ENCODE peak calls at places on chromosomes 11 and 22, in nine cellular contexts. Z is stimulated activated effector memory CD8-positive, alpha-beta T cell treated with anti-CD3 and anti-CD28 coated beads, Interleukin-12 subunit alpha, Interleukin-12 subunit beta, amount 100 ng/mL, for 72 hours; V is LHCN-M2; Q is transverse colon; F is uterus; H is GM23248; I is GM12865; S is H4; C is WTC11. U is an unnamed sample.

GRCh38 chr22:42655693-42656092 is 6.5 kb upstream of the CYB5R3 start:
- DNase-seq in Z (no peak), V (no peak), Q (peak; percentile 46), F (no peak), H (no peak), I (peak; percentile 92), S (no peak), C (no peak), U (no peak)

GRCh38 chr22:41449321-41449720 is 2.7 kb upstream of the TOB2 start:
- DNase-seq in Z (no peak), V (no peak), Q (no peak), F (no peak), H (peak; percentile 32), I (peak; percentile 20), S (no peak), C (no peak), U (no peak)

GRCh38 chr11:86981777-86982540 is 26.8 kb upstream of the FZD4 start:
- DNase-seq in Z (no peak), V (no peak), Q (no peak), F (no peak), H (no peak), I (no peak), S (no peak), C (no peak), U (no peak)

GRCh38 chr11:71940561-71941219 is 11.8 kb downstream of the RNF121 start:
- DNase-seq in Z (no peak), V (no peak), Q (no peak), F (no peak), H (peak; percentile 30), I (no peak), S (no peak), C (no peak), U (no peak)

GRCh38 chr11:30567148-30567547 is 19.0 kb downstream of the MPPED2 start:
- DNase-seq in Z (no peak), V (no peak), Q (no peak), F (no peak), H (no peak), I (no peak), S (no peak), C (no peak), U (no peak)

GRCh38 chr11:125517116-125517804 is 21.2 kb upstream of the FEZ1 start:
- DNase-seq in Z (no peak), V (peak; percentile 75), Q (no peak), F (peak; percentile 42), H (peak; percentile 49), I (peak; percentile 64), S (peak; percentile 83), C (peak; percentile 84), U (no peak)

GRCh38 chr11:116244889-116245288 is 527.9 kb downstream of the BUD13 start:
- DNase-seq in Z (no peak), V (no peak), Q (no peak), F (no peak), H (no peak), I (no peak), S (no peak), C (no peak), U (no peak)

GRCh38 chr11:125167292-125167953 is 2.9 kb downstream of the PKNOX2 start:
- DNase-seq in Z (no peak), V (peak; percentile 73), Q (no peak), F (no peak), H (no peak), I (no peak), S (no peak), C (peak; percentile 69), U (peak; percentile 92)

GRCh38 chr22:35594686-35595085 is 22.4 kb downstream of the MB start:
- DNase-seq in Z (no peak), V (no peak), Q (no peak), F (no peak), H (no peak), I (no peak), S (no peak), C (no peak), U (no peak)

GRCh38 chr11:70158201-70158600 is 44.9 kb upstream of the FADD start:
- DNase-seq in Z (no peak), V (peak; percentile 29), Q (no peak), F (peak; percentile 28), H (peak; percentile 71), I (no peak), S (peak; percentile 89), C (peak; percentile 82), U (peak; percentile 21)

GRCh38 chr11:70530629-70531185 is 132.4 kb downstream of the CTTN start:
- DNase-seq in Z (no peak), V (no peak), Q (no peak), F (no peak), H (no peak), I (no peak), S (no peak), C (no peak), U (no peak)

GRCh38 chr22:24091551-24092420 is 80.7 kb downstream of the CABIN1 start:
- DNase-seq in Z (no peak), V (no peak), Q (no peak), F (no peak), H (no peak), I (no peak), S (no peak), C (no peak), U (no peak)

GRCh38 chr11:70048279-70049024 is 29.7 kb upstream of the ANO1 start:
- DNase-seq in Z (no peak), V (no peak), Q (peak; percentile 11), F (no peak), H (peak; percentile 10), I (no peak), S (no peak), C (peak; percentile 60), U (peak; percentile 64)

GRCh38 chr11:12267921-12268320 is 109.5 kb upstream of the PARVA start:
- DNase-seq in Z (no peak), V (no peak), Q (no peak), F (no peak), H (no peak), I (no peak), S (no peak), C (no peak), U (no peak)

GRCh38 chr11:109849946-109850345 is 243.2 kb upstream of the ZC3H12C start:
- DNase-seq in Z (no peak), V (no peak), Q (no peak), F (no peak), H (no peak), I (no peak), S (no peak), C (no peak), U (no peak)

GRCh38 chr11:64223001-64223651 is 2.9 kb downstream of the TRPT1 start:
- DNase-seq in Z (no peak), V (no peak), Q (no peak), F (peak; percentile 20), H (no peak), I (no peak), S (no peak), C (no peak), U (no peak)

GRCh38 chr11:70804174-70804855 is 406.0 kb downstream of the CTTN start:
- DNase-seq in Z (no peak), V (no peak), Q (no peak), F (no peak), H (no peak), I (no peak), S (no peak), C (no peak), U (no peak)

GRCh38 chr11:6931146-6931713 is 5.0 kb downstream of the ZNF215 start:
- DNase-seq in Z (no peak), V (no peak), Q (no peak), F (no peak), H (peak; percentile 31), I (no peak), S (no peak), C (no peak), U (no peak)

GRCh38 chr11:130882138-130882551 is 34.1 kb downstream of the SNX19 start:
- DNase-seq in Z (no peak), V (no peak), Q (no peak), F (no peak), H (no peak), I (peak; percentile 12), S (no peak), C (no peak), U (peak; percentile 45)

GRCh38 chr11:83159901-83160865 is 3.3 kb downstream of the PCF11 start:
- DNase-seq in Z (no peak), V (peak; percentile 44), Q (peak; percentile 32), F (no peak), H (peak; percentile 75), I (peak; percentile 38), S (no peak), C (no peak), U (peak; percentile 21)

GRCh38 chr11:17013548-17014320 is 480 bp downstream of the PLEKHA7 start:
- DNase-seq in Z (no peak), V (no peak), Q (peak; percentile 56), F (no peak), H (no peak), I (no peak), S (no peak), C (peak; percentile 59), U (peak; percentile 29)

GRCh38 chr11:24312464-24313238 is 184.2 kb upstream of the LUZP2 start:
- DNase-seq in Z (no peak), V (peak; percentile 14), Q (no peak), F (no peak), H (peak; percentile 1), I (no peak), S (peak; percentile 14), C (no peak), U (no peak)